ENCODE peak calls at places on chromosome 13, in ten cellular contexts. M, R, G, B, K, E, N, X, T and F are unnamed samples.

GRCh38 chr13:50829896-50830295 is 13.6 kb downstream of the DLEU7 start:
- DNase-seq in M (peak), R (peak), G (no peak), B (no peak), K (no peak), E (no peak), N (peak), X (peak), T (no peak), F (no peak)

GRCh38 chr13:111241862-111242261 is 78.6 kb upstream of the TEX29 start:
- DNase-seq in M (no peak), R (no peak), G (no peak), B (no peak), K (no peak), E (no peak), N (no peak), X (no peak), T (no peak), F (no peak)

GRCh38 chr13:28423010-28423409 is 71.9 kb downstream of the FLT1 start:
- DNase-seq in M (no peak), R (no peak), G (peak), B (no peak), K (no peak), E (peak), N (no peak), X (no peak), T (no peak), F (no peak)

GRCh38 chr13:30049692-30050091 is 199.3 kb upstream of the UBL3 start:
- DNase-seq in M (no peak), R (no peak), G (no peak), B (no peak), K (no peak), E (no peak), N (no peak), X (no peak), T (no peak), F (no peak)

GRCh38 chr13:19178901-19179593 is 2.6 kb downstream of the TUBA3C start:
- DNase-seq in M (no peak), R (no peak), G (no peak), B (no peak), K (no peak), E (no peak), N (no peak), X (no peak), T (no peak), F (no peak)

GRCh38 chr13:72194531-72194930 is 327.5 kb upstream of the DACH1 start:
- DNase-seq in M (no peak), R (peak), G (no peak), B (no peak), K (no peak), E (no peak), N (no peak), X (no peak), T (no peak), F (no peak)

GRCh38 chr13:97121894-97122293 is 100.2 kb upstream of the MBNL2 start:
- DNase-seq in M (peak), R (no peak), G (no peak), B (no peak), K (no peak), E (no peak), N (no peak), X (no peak), T (no peak), F (no peak)

GRCh38 chr13:36131215-36131930 is at the start of gene DCLK1:
- DNase-seq in M (peak), R (peak), G (peak), B (no peak), K (no peak), E (peak), N (peak), X (no peak), T (peak), F (no peak)